ENCODE peak calls at places on chromosomes 11 and 22, in ten cellular contexts. One of them, this sample, is unnamed.

GRCh38 chr11:108781921-108782320 is 117.1 kb downstream of the DDX10 start:
- DNase-seq in fibroblast of mammary gland: no peak
- DNase-seq in stimulated activated CD4-positive, alpha-beta T cell treated with anti-CD3 and anti-CD28 coated beads, Interleukin-1b, Interleukin-23, amount 100 ng/mL, for 24 hours: no peak
- DNase-seq in GM20000: no peak
- DNase-seq in prostate gland: no peak
- DNase-seq in lower lobe of right lung: no peak
- DNase-seq in AG09309: no peak
- DNase-seq in OCI-LY7: no peak
- DNase-seq in H9: no peak
- DNase-seq in hypothalamus: no peak
- DNase-seq in this sample: no peak

GRCh38 chr11:68312780-68313573 is 586 bp downstream of the LRP5 start:
- DNase-seq in OCI-LY7: no peak
- DNase-seq in fibroblast of mammary gland: no peak
- DNase-seq in hypothalamus: no peak
- DNase-seq in prostate gland: no peak
- DNase-seq in AG09309: no peak
- DNase-seq in stimulated activated CD4-positive, alpha-beta T cell treated with anti-CD3 and anti-CD28 coated beads, Interleukin-1b, Interleukin-23, amount 100 ng/mL, for 24 hours: no peak
- DNase-seq in GM20000: peak
- DNase-seq in H9: no peak
- DNase-seq in lower lobe of right lung: no peak
- DNase-seq in this sample: no peak

GRCh38 chr11:108223449-108224149 is 732 bp downstream of the ATM start:
- DNase-seq in fibroblast of mammary gland: peak
- DNase-seq in GM20000: no peak
- DNase-seq in AG09309: no peak
- DNase-seq in stimulated activated CD4-positive, alpha-beta T cell treated with anti-CD3 and anti-CD28 coated beads, Interleukin-1b, Interleukin-23, amount 100 ng/mL, for 24 hours: no peak
- DNase-seq in OCI-LY7: peak
- DNase-seq in prostate gland: no peak
- DNase-seq in lower lobe of right lung: no peak
- DNase-seq in H9: no peak
- DNase-seq in hypothalamus: no peak
- DNase-seq in this sample: peak

GRCh38 chr22:48899523-48900326 is 927.9 kb downstream of the BRD1 start:
- DNase-seq in lower lobe of right lung: no peak
- DNase-seq in stimulated activated CD4-positive, alpha-beta T cell treated with anti-CD3 and anti-CD28 coated beads, Interleukin-1b, Interleukin-23, amount 100 ng/mL, for 24 hours: no peak
- DNase-seq in GM20000: no peak
- DNase-seq in OCI-LY7: no peak
- DNase-seq in H9: peak
- DNase-seq in fibroblast of mammary gland: no peak
- DNase-seq in hypothalamus: no peak
- DNase-seq in AG09309: no peak
- DNase-seq in prostate gland: no peak
- DNase-seq in this sample: no peak

GRCh38 chr11:45590743-45591142 is 74.7 kb downstream of the CHST1 start:
- DNase-seq in OCI-LY7: no peak
- DNase-seq in fibroblast of mammary gland: peak
- DNase-seq in GM20000: no peak
- DNase-seq in AG09309: no peak
- DNase-seq in stimulated activated CD4-positive, alpha-beta T cell treated with anti-CD3 and anti-CD28 coated beads, Interleukin-1b, Interleukin-23, amount 100 ng/mL, for 24 hours: no peak
- DNase-seq in prostate gland: no peak
- DNase-seq in hypothalamus: peak
- DNase-seq in H9: no peak
- DNase-seq in lower lobe of right lung: no peak
- DNase-seq in this sample: no peak

GRCh38 chr22:46391486-46392136 is 56.1 kb downstream of the TRMU start:
- DNase-seq in AG09309: no peak
- DNase-seq in lower lobe of right lung: no peak
- DNase-seq in fibroblast of mammary gland: no peak
- DNase-seq in hypothalamus: no peak
- DNase-seq in stimulated activated CD4-positive, alpha-beta T cell treated with anti-CD3 and anti-CD28 coated beads, Interleukin-1b, Interleukin-23, amount 100 ng/mL, for 24 hours: no peak
- DNase-seq in GM20000: no peak
- DNase-seq in OCI-LY7: no peak
- DNase-seq in H9: no peak
- DNase-seq in prostate gland: no peak
- DNase-seq in this sample: no peak

GRCh38 chr11:48002565-48002964 is 22.2 kb downstream of the PTPRJ start:
- DNase-seq in hypothalamus: no peak
- DNase-seq in GM20000: no peak
- DNase-seq in AG09309: no peak
- DNase-seq in prostate gland: no peak
- DNase-seq in OCI-LY7: peak
- DNase-seq in stimulated activated CD4-positive, alpha-beta T cell treated with anti-CD3 and anti-CD28 coated beads, Interleukin-1b, Interleukin-23, amount 100 ng/mL, for 24 hours: no peak
- DNase-seq in lower lobe of right lung: peak
- DNase-seq in fibroblast of mammary gland: no peak
- DNase-seq in H9: no peak
- DNase-seq in this sample: no peak

GRCh38 chr11:114019574-114019973 is 39.9 kb upstream of the ZBTB16 start:
- DNase-seq in stimulated activated CD4-positive, alpha-beta T cell treated with anti-CD3 and anti-CD28 coated beads, Interleukin-1b, Interleukin-23, amount 100 ng/mL, for 24 hours: no peak
- DNase-seq in fibroblast of mammary gland: no peak
- DNase-seq in OCI-LY7: no peak
- DNase-seq in hypothalamus: no peak
- DNase-seq in AG09309: no peak
- DNase-seq in prostate gland: no peak
- DNase-seq in GM20000: no peak
- DNase-seq in lower lobe of right lung: no peak
- DNase-seq in H9: no peak
- DNase-seq in this sample: no peak

GRCh38 chr11:63177872-63178271 is 33.9 kb upstream of the SLC22A24 start:
- DNase-seq in hypothalamus: no peak
- DNase-seq in lower lobe of right lung: no peak
- DNase-seq in prostate gland: no peak
- DNase-seq in OCI-LY7: no peak
- DNase-seq in AG09309: no peak
- DNase-seq in stimulated activated CD4-positive, alpha-beta T cell treated with anti-CD3 and anti-CD28 coated beads, Interleukin-1b, Interleukin-23, amount 100 ng/mL, for 24 hours: no peak
- DNase-seq in H9: no peak
- DNase-seq in GM20000: no peak
- DNase-seq in fibroblast of mammary gland: no peak
- DNase-seq in this sample: no peak

GRCh38 chr22:22061085-22062077 is 78.8 kb upstream of the TOP3B start:
- DNase-seq in hypothalamus: no peak
- DNase-seq in GM20000: no peak
- DNase-seq in fibroblast of mammary gland: peak
- DNase-seq in stimulated activated CD4-positive, alpha-beta T cell treated with anti-CD3 and anti-CD28 coated beads, Interleukin-1b, Interleukin-23, amount 100 ng/mL, for 24 hours: no peak
- DNase-seq in prostate gland: no peak
- DNase-seq in AG09309: peak
- DNase-seq in OCI-LY7: peak
- DNase-seq in lower lobe of right lung: no peak
- DNase-seq in H9: no peak
- DNase-seq in this sample: peak

GRCh38 chr11:57781529-57781943 is 19.9 kb downstream of the CTNND1 start:
- DNase-seq in lower lobe of right lung: peak
- DNase-seq in AG09309: no peak
- DNase-seq in hypothalamus: no peak
- DNase-seq in GM20000: no peak
- DNase-seq in OCI-LY7: no peak
- DNase-seq in stimulated activated CD4-positive, alpha-beta T cell treated with anti-CD3 and anti-CD28 coated beads, Interleukin-1b, Interleukin-23, amount 100 ng/mL, for 24 hours: no peak
- DNase-seq in H9: peak
- DNase-seq in prostate gland: peak
- DNase-seq in fibroblast of mammary gland: peak
- DNase-seq in this sample: no peak

GRCh38 chr11:64094463-64095223 is 58.9 kb downstream of the FLRT1 start:
- DNase-seq in H9: peak
- DNase-seq in prostate gland: no peak
- DNase-seq in OCI-LY7: no peak
- DNase-seq in hypothalamus: no peak
- DNase-seq in lower lobe of right lung: no peak
- DNase-seq in AG09309: no peak
- DNase-seq in GM20000: no peak
- DNase-seq in fibroblast of mammary gland: peak
- DNase-seq in stimulated activated CD4-positive, alpha-beta T cell treated with anti-CD3 and anti-CD28 coated beads, Interleukin-1b, Interleukin-23, amount 100 ng/mL, for 24 hours: no peak
- DNase-seq in this sample: no peak

GRCh38 chr11:83063073-83063754 is 8.5 kb downstream of the RAB30 start:
- DNase-seq in hypothalamus: no peak
- DNase-seq in stimulated activated CD4-positive, alpha-beta T cell treated with anti-CD3 and anti-CD28 coated beads, Interleukin-1b, Interleukin-23, amount 100 ng/mL, for 24 hours: no peak
- DNase-seq in H9: no peak
- DNase-seq in OCI-LY7: peak
- DNase-seq in prostate gland: no peak
- DNase-seq in lower lobe of right lung: no peak
- DNase-seq in fibroblast of mammary gland: peak
- DNase-seq in AG09309: peak
- DNase-seq in GM20000: peak
- DNase-seq in this sample: peak

GRCh38 chr11:28227460-28227859 is 119.3 kb downstream of the METTL15 start:
- DNase-seq in lower lobe of right lung: no peak
- DNase-seq in hypothalamus: no peak
- DNase-seq in OCI-LY7: no peak
- DNase-seq in fibroblast of mammary gland: no peak
- DNase-seq in AG09309: no peak
- DNase-seq in prostate gland: no peak
- DNase-seq in H9: no peak
- DNase-seq in stimulated activated CD4-positive, alpha-beta T cell treated with anti-CD3 and anti-CD28 coated beads, Interleukin-1b, Interleukin-23, amount 100 ng/mL, for 24 hours: no peak
- DNase-seq in GM20000: no peak
- DNase-seq in this sample: no peak

GRCh38 chr11:12234216-12234615 is 123.8 kb downstream of the MICAL2 start:
- DNase-seq in lower lobe of right lung: no peak
- DNase-seq in H9: no peak
- DNase-seq in GM20000: no peak
- DNase-seq in fibroblast of mammary gland: peak
- DNase-seq in stimulated activated CD4-positive, alpha-beta T cell treated with anti-CD3 and anti-CD28 coated beads, Interleukin-1b, Interleukin-23, amount 100 ng/mL, for 24 hours: no peak
- DNase-seq in OCI-LY7: no peak
- DNase-seq in AG09309: no peak
- DNase-seq in hypothalamus: no peak
- DNase-seq in prostate gland: no peak
- DNase-seq in this sample: no peak

GRCh38 chr11:17609536-17610401 is 62.7 kb downstream of the OTOG start:
- DNase-seq in fibroblast of mammary gland: no peak
- DNase-seq in GM20000: no peak
- DNase-seq in stimulated activated CD4-positive, alpha-beta T cell treated with anti-CD3 and anti-CD28 coated beads, Interleukin-1b, Interleukin-23, amount 100 ng/mL, for 24 hours: no peak
- DNase-seq in OCI-LY7: no peak
- DNase-seq in AG09309: no peak
- DNase-seq in hypothalamus: no peak
- DNase-seq in H9: no peak
- DNase-seq in prostate gland: no peak
- DNase-seq in lower lobe of right lung: no peak
- DNase-seq in this sample: no peak

GRCh38 chr11:18749681-18750319 is 23.8 kb upstream of the IGSF22 start:
- DNase-seq in lower lobe of right lung: no peak
- DNase-seq in fibroblast of mammary gland: peak
- DNase-seq in prostate gland: peak
- DNase-seq in hypothalamus: no peak
- DNase-seq in stimulated activated CD4-positive, alpha-beta T cell treated with anti-CD3 and anti-CD28 coated beads, Interleukin-1b, Interleukin-23, amount 100 ng/mL, for 24 hours: no peak
- DNase-seq in H9: peak
- DNase-seq in OCI-LY7: no peak
- DNase-seq in GM20000: no peak
- DNase-seq in AG09309: peak
- DNase-seq in this sample: no peak

GRCh38 chr22:40932396-40932795 is 18.8 kb upstream of the RBX1 start:
- DNase-seq in AG09309: no peak
- DNase-seq in prostate gland: no peak
- DNase-seq in H9: no peak
- DNase-seq in stimulated activated CD4-positive, alpha-beta T cell treated with anti-CD3 and anti-CD28 coated beads, Interleukin-1b, Interleukin-23, amount 100 ng/mL, for 24 hours: no peak
- DNase-seq in lower lobe of right lung: no peak
- DNase-seq in hypothalamus: no peak
- DNase-seq in OCI-LY7: no peak
- DNase-seq in GM20000: no peak
- DNase-seq in fibroblast of mammary gland: peak
- DNase-seq in this sample: no peak

GRCh38 chr11:69464621-69464960 is 16.9 kb upstream of the LINC01488 start:
- DNase-seq in GM20000: no peak
- DNase-seq in OCI-LY7: no peak
- DNase-seq in prostate gland: no peak
- DNase-seq in fibroblast of mammary gland: no peak
- DNase-seq in lower lobe of right lung: peak
- DNase-seq in H9: no peak
- DNase-seq in hypothalamus: no peak
- DNase-seq in AG09309: no peak
- DNase-seq in stimulated activated CD4-positive, alpha-beta T cell treated with anti-CD3 and anti-CD28 coated beads, Interleukin-1b, Interleukin-23, amount 100 ng/mL, for 24 hours: no peak
- DNase-seq in this sample: no peak

GRCh38 chr11:122721964-122722266 is 66.4 kb downstream of the UBASH3B start:
- DNase-seq in H9: no peak
- DNase-seq in GM20000: no peak
- DNase-seq in AG09309: no peak
- DNase-seq in lower lobe of right lung: no peak
- DNase-seq in hypothalamus: no peak
- DNase-seq in stimulated activated CD4-positive, alpha-beta T cell treated with anti-CD3 and anti-CD28 coated beads, Interleukin-1b, Interleukin-23, amount 100 ng/mL, for 24 hours: no peak
- DNase-seq in fibroblast of mammary gland: peak
- DNase-seq in OCI-LY7: no peak
- DNase-seq in prostate gland: no peak
- DNase-seq in this sample: no peak

GRCh38 chr11:19786644-19787043 is 74.0 kb downstream of the NAV2 start:
- DNase-seq in H9: no peak
- DNase-seq in fibroblast of mammary gland: no peak
- DNase-seq in hypothalamus: no peak
- DNase-seq in OCI-LY7: no peak
- DNase-seq in GM20000: no peak
- DNase-seq in lower lobe of right lung: no peak
- DNase-seq in AG09309: no peak
- DNase-seq in prostate gland: no peak
- DNase-seq in stimulated activated CD4-positive, alpha-beta T cell treated with anti-CD3 and anti-CD28 coated beads, Interleukin-1b, Interleukin-23, amount 100 ng/mL, for 24 hours: no peak
- DNase-seq in this sample: no peak